ENCODE peak calls at places on chromosomes 11 and 22, in six cellular contexts. X, W, O, N, I and Z are unnamed samples.

GRCh38 chr22:50399751-50400331 is 56.7 kb downstream of the PPP6R2 start:
- DNase-seq in O (no peak), W (no peak), I (no peak), N (peak), X (no peak), Z (no peak)

GRCh38 chr11:117087446-117087845 is 10.8 kb downstream of the SIK3 start:
- DNase-seq in N (no peak), W (no peak), O (no peak), I (no peak), X (no peak), Z (no peak)

GRCh38 chr22:49676230-49676629 is 151.4 kb downstream of the BRD1 start:
- DNase-seq in N (no peak), X (no peak), O (peak), W (no peak), I (no peak), Z (no peak)

GRCh38 chr22:33539902-33540751 is 380.1 kb downstream of the LARGE1 start:
- DNase-seq in N (peak), I (no peak), O (peak), W (peak), X (peak), Z (peak)

GRCh38 chr11:15810581-15810980 is 545.8 kb downstream of the SOX6 start:
- DNase-seq in I (no peak), N (no peak), X (no peak), O (no peak), W (no peak), Z (no peak)

GRCh38 chr11:67032830-67033555 is 10.1 kb downstream of the SYT12 start:
- DNase-seq in N (peak), X (peak), O (no peak), I (no peak), W (no peak), Z (no peak)

GRCh38 chr11:117273550-117274289 is 17.4 kb upstream of the BACE1-AS start:
- DNase-seq in X (no peak), W (no peak), N (no peak), I (no peak), O (no peak), Z (no peak)

GRCh38 chr22:17919276-17920144 is 104.9 kb downstream of the MICAL3 start:
- DNase-seq in I (no peak), N (no peak), W (no peak), X (no peak), O (no peak), Z (no peak)

GRCh38 chr11:121892863-121893262 is 223.2 kb downstream of the BLID start:
- DNase-seq in X (no peak), I (no peak), N (no peak), O (no peak), W (no peak), Z (no peak)

GRCh38 chr11:68432874-68433273 is 27.7 kb upstream of the PPP6R3 start:
- DNase-seq in N (no peak), O (no peak), W (no peak), X (no peak), I (no peak), Z (no peak)

GRCh38 chr11:76190376-76190775 is 15.9 kb downstream of the WNT11 start:
- DNase-seq in N (no peak), W (no peak), I (no peak), X (no peak), O (no peak), Z (peak)

GRCh38 chr11:12285811-12286222 is 91.6 kb upstream of the PARVA start:
- DNase-seq in W (no peak), O (no peak), I (no peak), N (no peak), X (no peak), Z (no peak)

GRCh38 chr11:115630109-115630700 is 126.0 kb upstream of the CADM1 start:
- DNase-seq in W (no peak), O (no peak), I (no peak), X (no peak), N (no peak), Z (no peak)

GRCh38 chr22:36435516-36436415 is 45.7 kb downstream of the TXN2 start:
- DNase-seq in W (no peak), X (no peak), O (no peak), I (no peak), N (no peak), Z (no peak)

GRCh38 chr22:26835929-26836528 is 178.6 kb downstream of the MIAT start:
- DNase-seq in N (peak), X (no peak), I (no peak), W (peak), O (no peak), Z (peak)

GRCh38 chr11:31822604-31823371 is 11.7 kb upstream of the PAX6 start:
- DNase-seq in O (no peak), X (no peak), I (no peak), W (no peak), N (no peak), Z (no peak)

GRCh38 chr11:70059971-70060370 is 18.1 kb upstream of the ANO1 start:
- DNase-seq in W (no peak), X (no peak), O (no peak), I (no peak), N (no peak), Z (no peak)

GRCh38 chr22:47193606-47194316 is 431.3 kb downstream of the TBC1D22A start:
- DNase-seq in W (no peak), O (peak), X (no peak), I (no peak), N (no peak), Z (no peak)

GRCh38 chr11:12430912-12431311 is 53.5 kb downstream of the PARVA start:
- DNase-seq in X (peak), W (no peak), I (no peak), O (peak), N (no peak), Z (peak)